ENCODE peak calls at places on chromosomes 6 and 20, in four cellular contexts. I is lower leg skin, L is fibroblast of mammary gland, J is astrocyte of the cerebellum. H is an unnamed sample.

GRCh38 chr20:58839991-58840747 is 10.5 kb downstream of the GNAS-AS1 start:
- DNase-seq in J (no peak), L (no peak), I (no peak), H (no peak)

GRCh38 chr20:59150821-59151251 is 12.8 kb upstream of the ZNF831 start:
- DNase-seq in J (no peak), L (no peak), I (peak), H (no peak)

GRCh38 chr6:45710304-45710821 is 305.3 kb downstream of the CLIC5 start:
- DNase-seq in I (no peak), L (peak), J (no peak), H (no peak)

GRCh38 chr6:56984374-56984773 is 29.5 kb downstream of the BEND6 start:
- DNase-seq in J (peak), I (no peak), L (peak), H (no peak)

GRCh38 chr20:37421988-37422387 is 76.0 kb downstream of the SRC start:
- DNase-seq in I (no peak), J (no peak), L (no peak), H (no peak)

GRCh38 chr6:161462148-161462547 is 188.3 kb upstream of the AGPAT4 start:
- DNase-seq in I (no peak), J (no peak), L (no peak), H (no peak)

GRCh38 chr6:22071655-22072054 is 225.2 kb downstream of the PRL start:
- DNase-seq in L (peak), I (no peak), J (no peak), H (peak)

GRCh38 chr6:92840246-92840930 is 579.0 kb downstream of the EPHA7 start:
- DNase-seq in L (no peak), I (no peak), J (no peak), H (no peak)

GRCh38 chr6:155524249-155524651 is 68.6 kb upstream of the NOX3 start:
- DNase-seq in J (peak), I (no peak), L (peak), H (no peak)

GRCh38 chr20:32036252-32036651 is 15.8 kb upstream of the HCK start:
- DNase-seq in L (no peak), J (no peak), I (no peak), H (no peak)

GRCh38 chr6:105560611-105561066 is 157.8 kb upstream of the PREP start:
- DNase-seq in I (no peak), L (peak), J (no peak), H (no peak)

GRCh38 chr20:50514035-50514337 is 3.8 kb downstream of the PTPN1 start:
- DNase-seq in I (no peak), J (no peak), L (no peak), H (no peak)

GRCh38 chr20:50516180-50516934 is 6.2 kb downstream of the PTPN1 start:
- DNase-seq in L (no peak), J (no peak), I (no peak), H (no peak)

GRCh38 chr20:50514750-50515149 is 4.6 kb downstream of the PTPN1 start:
- DNase-seq in L (no peak), J (no peak), I (peak), H (no peak)

GRCh38 chr20:50516935-50517816 is 7.0 kb downstream of the PTPN1 start:
- DNase-seq in L (no peak), J (no peak), I (no peak), H (no peak)

DNA sequence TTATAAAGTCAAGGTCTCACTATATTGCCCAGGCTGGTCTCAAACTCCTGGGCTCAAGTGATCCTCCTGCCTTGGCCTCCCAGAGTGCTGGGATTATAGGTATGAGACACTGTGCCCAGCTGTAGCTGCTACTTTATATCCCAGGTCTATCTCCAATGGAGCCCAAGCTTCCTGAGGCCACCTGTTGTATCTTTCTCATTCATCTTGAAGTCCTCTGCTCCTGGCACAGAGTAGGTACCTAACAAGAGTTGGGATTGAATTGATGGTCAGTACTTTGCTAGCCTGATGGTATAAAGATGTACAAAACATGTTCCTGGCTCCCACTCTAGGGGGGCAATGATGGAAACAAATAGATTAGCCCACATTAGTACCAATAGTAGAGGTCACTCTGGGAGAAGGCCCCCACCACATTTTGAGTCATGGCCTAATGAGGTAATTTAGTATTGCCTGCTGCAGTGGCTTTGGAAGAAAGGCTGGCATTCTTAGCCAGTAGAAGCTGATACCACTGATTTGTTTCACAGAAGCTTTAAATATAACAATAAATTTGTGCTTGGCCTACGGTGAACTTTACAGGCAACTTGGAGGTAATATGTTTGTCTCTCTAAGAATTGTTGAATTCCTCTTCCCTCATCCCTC is 5.4 kb downstream of the PTPN1 start:
- DNase-seq in J (no peak), I (no peak), L (no peak), H (no peak)
- H3K4me3 ChIP-seq in J (no peak), I (no peak), L (no peak), H (no peak)

DNA sequence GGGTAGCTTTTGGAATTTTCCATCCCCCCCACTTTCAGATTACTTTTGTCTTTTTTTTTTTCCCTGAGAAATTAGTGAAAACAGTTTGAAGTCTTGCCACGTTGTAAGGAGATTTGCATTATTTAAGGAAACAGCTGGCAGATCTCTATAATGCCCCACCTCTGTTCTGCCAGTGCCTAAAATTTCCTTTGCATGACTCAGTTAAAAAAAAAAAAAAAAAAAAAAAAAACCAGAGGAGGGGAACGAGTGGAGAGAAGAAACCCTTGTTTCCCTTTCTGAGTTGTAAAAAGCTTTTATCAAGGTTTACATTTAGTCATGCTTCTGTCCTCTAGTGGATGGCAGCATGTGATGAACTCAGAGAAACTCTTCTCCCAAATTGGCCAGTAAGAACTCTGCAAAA is 33.5 kb downstream of the CARMIL1 start:
- DNase-seq in L (peak), J (no peak), I (no peak), H (peak)
- TF ChIP-seq CTCF in L (peak), J (peak), I (no peak), H (peak)

GRCh38 chr20:22690616-22691179 is 106.3 kb upstream of the FOXA2 start:
- DNase-seq in L (no peak), I (peak), J (no peak), H (no peak)

GRCh38 chr20:22691369-22692118 is 107.2 kb upstream of the FOXA2 start:
- DNase-seq in J (peak), I (peak), L (peak), H (peak)

GRCh38 chr20:22690000-22690399 is 105.6 kb upstream of the FOXA2 start:
- DNase-seq in L (no peak), J (no peak), I (no peak), H (no peak)

GRCh38 chr20:22689246-22689645 is 104.9 kb upstream of the FOXA2 start:
- DNase-seq in I (no peak), J (no peak), L (no peak), H (no peak)

GRCh38 chr20:22692119-22692475 is 107.7 kb upstream of the FOXA2 start:
- DNase-seq in J (no peak), I (no peak), L (no peak), H (no peak)
- H3K4me3 ChIP-seq in J (no peak), I (no peak), L (no peak), H (no peak)

DNA sequence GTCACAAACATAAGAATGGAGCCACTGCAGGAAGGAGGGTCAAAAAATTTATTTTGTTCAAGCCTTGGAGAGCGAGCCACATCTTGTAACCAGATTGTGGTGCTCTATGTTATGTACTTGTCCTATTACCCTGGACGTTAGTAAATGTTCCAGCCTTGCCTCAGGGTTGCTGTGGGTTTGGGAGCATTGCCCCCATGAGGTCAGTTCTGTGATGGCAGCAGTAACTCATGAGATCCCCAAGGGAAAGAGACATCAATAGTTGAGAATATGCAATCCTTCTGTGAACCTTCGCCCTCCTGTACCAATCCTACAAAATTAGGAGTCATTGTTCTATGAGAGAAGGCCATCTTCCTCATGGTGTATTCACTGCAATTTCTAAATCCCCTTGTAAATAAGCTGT is 16.4 kb upstream of the CFAP206 start:
- DNase-seq in I (no peak), J (no peak), L (peak), H (no peak)
- TF ChIP-seq CTCF in I (no peak), J (peak), L (peak), H (peak)

DNA sequence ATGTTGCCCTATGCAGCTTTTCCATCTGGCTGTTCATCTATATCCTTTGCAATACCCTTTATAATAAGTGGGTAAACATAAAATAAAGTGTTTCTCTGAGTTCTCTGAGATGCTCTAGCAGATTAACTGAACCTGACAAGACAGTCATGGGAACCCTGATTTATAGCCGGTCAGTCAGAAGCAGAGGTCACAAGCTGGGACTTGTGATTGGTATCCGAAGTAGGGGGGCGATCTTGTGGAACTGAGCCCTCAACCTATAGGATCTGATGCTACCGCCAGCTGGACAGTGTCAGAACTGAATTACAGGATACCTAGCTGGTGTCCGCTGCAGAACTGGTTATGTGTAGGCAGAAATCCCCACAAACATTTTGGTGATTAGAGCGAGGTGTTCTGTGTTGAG is 39.0 kb downstream of the SLC17A5 start:
- DNase-seq in I (no peak), J (no peak), L (no peak), H (no peak)
- H3K4me3 ChIP-seq in I (no peak), J (no peak), L (no peak), H (no peak)

GRCh38 chr6:2632943-2633584 is 117.7 kb downstream of the MYLK4 start:
- DNase-seq in J (no peak), L (no peak), I (no peak), H (no peak)

GRCh38 chr6:2632368-2632767 is 118.4 kb downstream of the MYLK4 start:
- DNase-seq in L (peak), J (peak), I (no peak), H (no peak)

GRCh38 chr6:2635911-2636310 is 114.8 kb downstream of the MYLK4 start:
- DNase-seq in L (no peak), I (peak), J (no peak), H (no peak)

GRCh38 chr6:2634151-2634964 is 116.4 kb downstream of the MYLK4 start:
- DNase-seq in J (peak), I (peak), L (peak), H (peak)

GRCh38 chr6:2633763-2634150 is 117.0 kb downstream of the MYLK4 start:
- DNase-seq in L (no peak), J (no peak), I (no peak), H (no peak)
- TF ChIP-seq CTCF in L (no peak), J (no peak), I (no peak), H (no peak)